ENCODE peak calls at places on chromosomes 11 and 22, in seven cellular contexts. J, A, B, G, N, I and H are unnamed samples.

GRCh38 chr22:46394622-46395021 is 59.1 kb downstream of the TRMU start:
- DNase-seq in J (no peak), A (no peak), B (no peak), G (no peak), N (no peak), I (no peak), H (no peak)

GRCh38 chr11:64267207-64267945 is 16.0 kb downstream of the PLCB3 start:
- DNase-seq in J (no peak), A (no peak), B (no peak), G (no peak), N (no peak), I (no peak), H (no peak)

GRCh38 chr11:3866206-3866605 is 10.7 kb downstream of the STIM1 start:
- DNase-seq in J (no peak), A (no peak), B (no peak), G (no peak), N (no peak), I (no peak), H (no peak)

GRCh38 chr11:4482445-4482844 is at the start of gene OR52K1:
- DNase-seq in J (no peak), A (no peak), B (no peak), G (no peak), N (no peak), I (no peak), H (no peak)

GRCh38 chr22:30979932-30980331 is 10.9 kb downstream of the TUG1 start:
- DNase-seq in J (no peak), A (no peak), B (no peak), G (no peak), N (no peak), I (peak), H (no peak)

GRCh38 chr11:131644204-131644603 is 273.8 kb downstream of the NTM start:
- DNase-seq in J (no peak), A (no peak), B (no peak), G (no peak), N (no peak), I (peak), H (no peak)

GRCh38 chr11:67632175-67632981 is 2.6 kb upstream of the NUDT8 start:
- DNase-seq in J (no peak), A (no peak), B (no peak), G (no peak), N (peak), I (peak), H (no peak)

GRCh38 chr22:25896098-25896497 is 154.1 kb downstream of the MYO18B start:
- DNase-seq in J (no peak), A (no peak), B (no peak), G (no peak), N (no peak), I (no peak), H (no peak)

GRCh38 chr11:132844956-132845355 is 687.3 kb downstream of the OPCML start:
- DNase-seq in J (no peak), A (peak), B (no peak), G (no peak), N (no peak), I (no peak), H (peak)

GRCh38 chr11:1834132-1834610 is 619 bp upstream of the SYT8 start:
- DNase-seq in J (no peak), A (no peak), B (no peak), G (no peak), N (peak), I (no peak), H (no peak)

GRCh38 chr11:66510271-66510989 is at the start of gene BBS1:
- DNase-seq in J (peak), A (peak), B (peak), G (peak), N (peak), I (peak), H (peak)

GRCh38 chr22:48677621-48678020 is 1150.1 kb downstream of the BRD1 start:
- DNase-seq in J (no peak), A (no peak), B (no peak), G (no peak), N (no peak), I (no peak), H (no peak)

GRCh38 chr11:128496684-128497056 is 90.7 kb downstream of the ETS1 start:
- DNase-seq in J (peak), A (no peak), B (no peak), G (peak), N (no peak), I (peak), H (no peak)

GRCh38 chr22:42473484-42474193 is 41.4 kb upstream of the NFAM1 start:
- DNase-seq in J (peak), A (peak), B (no peak), G (no peak), N (no peak), I (no peak), H (peak)

GRCh38 chr22:44542561-44543222 is 44.7 kb upstream of the RTL6 start:
- DNase-seq in J (no peak), A (no peak), B (no peak), G (peak), N (no peak), I (peak), H (no peak)

GRCh38 chr22:49972163-49973017 is 11.8 kb downstream of the PIM3 start:
- DNase-seq in J (no peak), A (no peak), B (peak), G (peak), N (no peak), I (peak), H (no peak)

GRCh38 chr11:127003260-127003981 is 2.9 kb upstream of the KIRREL3 start:
- DNase-seq in J (peak), A (no peak), B (no peak), G (no peak), N (no peak), I (peak), H (no peak)

GRCh38 chr11:122578168-122578825 is 77.2 kb upstream of the UBASH3B start:
- DNase-seq in J (no peak), A (no peak), B (no peak), G (no peak), N (no peak), I (no peak), H (no peak)

GRCh38 chr22:43090130-43090789 is 1.1 kb upstream of the TTLL1 start:
- DNase-seq in J (peak), A (no peak), B (peak), G (no peak), N (peak), I (no peak), H (peak)

GRCh38 chr11:12189543-12190235 is 79.3 kb downstream of the MICAL2 start:
- DNase-seq in J (no peak), A (no peak), B (no peak), G (peak), N (no peak), I (no peak), H (no peak)

GRCh38 chr22:48979482-48979881 is 848.2 kb downstream of the BRD1 start:
- DNase-seq in J (peak), A (no peak), B (no peak), G (peak), N (no peak), I (peak), H (no peak)

GRCh38 chr11:118290923-118291322 is 13.6 kb upstream of the CD3E start:
- DNase-seq in J (peak), A (no peak), B (no peak), G (no peak), N (peak), I (peak), H (no peak)

GRCh38 chr22:38874529-38875222 is 2.7 kb upstream of the CBX6 start:
- DNase-seq in J (no peak), A (no peak), B (no peak), G (peak), N (no peak), I (no peak), H (no peak)

GRCh38 chr11:86678296-86678695 is 5.9 kb upstream of the ME3 start:
- DNase-seq in J (no peak), A (no peak), B (no peak), G (no peak), N (no peak), I (no peak), H (no peak)

GRCh38 chr22:23014250-23014649 is 56.1 kb upstream of the GNAZ start:
- DNase-seq in J (no peak), A (no peak), B (no peak), G (no peak), N (no peak), I (no peak), H (no peak)
- H3K4me3 ChIP-seq in J (no peak), A (no peak), B (no peak), G (no peak), N (no peak), I (no peak), H (no peak)

GRCh38 chr11:27497911-27498310 is 8.7 kb downstream of the LIN7C start:
- DNase-seq in J (no peak), A (no peak), B (no peak), G (no peak), N (no peak), I (no peak), H (no peak)

GRCh38 chr11:27495710-27496300 is 10.8 kb downstream of the LIN7C start:
- DNase-seq in J (no peak), A (no peak), B (no peak), G (no peak), N (no peak), I (no peak), H (no peak)

GRCh38 chr11:27496461-27496860 is 10.1 kb downstream of the LIN7C start:
- DNase-seq in J (no peak), A (no peak), B (no peak), G (no peak), N (no peak), I (no peak), H (no peak)

GRCh38 chr11:27501102-27501501 is 5.5 kb downstream of the LIN7C start:
- DNase-seq in J (no peak), A (no peak), B (no peak), G (no peak), N (no peak), I (no peak), H (no peak)

GRCh38 chr11:27497284-27497866 is 9.2 kb downstream of the LIN7C start:
- DNase-seq in J (no peak), A (no peak), B (no peak), G (no peak), N (no peak), I (no peak), H (no peak)
- TF ChIP-seq CTCF in J (peak), A (peak), B (peak), G (peak), N (peak), I (peak), H (peak)

DNA sequence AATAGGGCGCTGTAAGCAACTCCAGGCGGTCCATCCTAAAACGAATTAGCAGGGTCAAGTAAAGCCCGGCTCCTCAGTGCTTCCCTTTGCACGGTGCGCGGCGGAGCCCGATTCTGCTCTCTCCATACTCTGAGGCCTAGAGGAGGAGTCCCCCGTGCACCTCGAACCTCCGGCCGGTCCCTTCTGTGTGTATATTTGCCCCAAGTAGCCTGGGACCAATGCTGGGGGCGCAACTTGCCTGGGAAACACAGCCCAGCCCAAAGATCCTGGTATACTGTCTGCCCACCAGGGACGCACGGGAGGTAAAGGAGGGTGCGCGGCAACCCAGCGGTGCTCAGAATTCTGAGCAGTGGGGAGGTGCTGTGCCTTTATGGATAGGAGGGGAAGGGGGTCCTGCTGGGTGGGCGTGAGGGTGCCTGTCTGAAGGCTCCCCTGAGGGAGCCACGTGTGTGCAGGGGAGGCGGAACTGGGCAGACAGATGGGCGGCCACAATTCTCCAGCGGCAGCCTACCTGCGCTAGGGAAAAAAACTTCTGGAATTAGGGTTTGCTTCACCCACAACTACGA is 4.8 kb upstream of the TBX1 start:
- DNase-seq in J (no peak), A (no peak), B (no peak), G (no peak), N (no peak), I (peak), H (no peak)
- H3K4me3 ChIP-seq in J (no peak), A (no peak), B (no peak), G (no peak), N (no peak), I (no peak), H (no peak)

GRCh38 chr11:72821920-72822799 is 7.9 kb downstream of the ATG16L2 start:
- DNase-seq in J (peak), A (peak), B (peak), G (peak), N (peak), I (peak), H (peak)
- TF ChIP-seq CTCF in J (no peak), A (peak), B (peak), G (peak), N (no peak), I (peak), H (peak)

GRCh38 chr11:57680552-57680874 is 12.6 kb downstream of the ZDHHC5 start:
- DNase-seq in J (no peak), A (no peak), B (no peak), G (no peak), N (no peak), I (no peak), H (no peak)
- H3K4me3 ChIP-seq in J (no peak), A (no peak), B (no peak), G (no peak), N (no peak), I (peak), H (no peak)

GRCh38 chr11:76628408-76628947 is 42.1 kb downstream of the LRRC32 start:
- DNase-seq in J (no peak), A (no peak), B (no peak), G (no peak), N (no peak), I (peak), H (no peak)

GRCh38 chr11:76631566-76632308 is 38.8 kb downstream of the LRRC32 start:
- DNase-seq in J (no peak), A (no peak), B (no peak), G (no peak), N (no peak), I (no peak), H (no peak)

GRCh38 chr11:76630600-76630999 is 39.9 kb downstream of the LRRC32 start:
- DNase-seq in J (no peak), A (no peak), B (no peak), G (no peak), N (no peak), I (no peak), H (no peak)

GRCh38 chr11:76629133-76629852 is 41.3 kb downstream of the LRRC32 start:
- DNase-seq in J (no peak), A (no peak), B (no peak), G (peak), N (peak), I (no peak), H (no peak)

DNA sequence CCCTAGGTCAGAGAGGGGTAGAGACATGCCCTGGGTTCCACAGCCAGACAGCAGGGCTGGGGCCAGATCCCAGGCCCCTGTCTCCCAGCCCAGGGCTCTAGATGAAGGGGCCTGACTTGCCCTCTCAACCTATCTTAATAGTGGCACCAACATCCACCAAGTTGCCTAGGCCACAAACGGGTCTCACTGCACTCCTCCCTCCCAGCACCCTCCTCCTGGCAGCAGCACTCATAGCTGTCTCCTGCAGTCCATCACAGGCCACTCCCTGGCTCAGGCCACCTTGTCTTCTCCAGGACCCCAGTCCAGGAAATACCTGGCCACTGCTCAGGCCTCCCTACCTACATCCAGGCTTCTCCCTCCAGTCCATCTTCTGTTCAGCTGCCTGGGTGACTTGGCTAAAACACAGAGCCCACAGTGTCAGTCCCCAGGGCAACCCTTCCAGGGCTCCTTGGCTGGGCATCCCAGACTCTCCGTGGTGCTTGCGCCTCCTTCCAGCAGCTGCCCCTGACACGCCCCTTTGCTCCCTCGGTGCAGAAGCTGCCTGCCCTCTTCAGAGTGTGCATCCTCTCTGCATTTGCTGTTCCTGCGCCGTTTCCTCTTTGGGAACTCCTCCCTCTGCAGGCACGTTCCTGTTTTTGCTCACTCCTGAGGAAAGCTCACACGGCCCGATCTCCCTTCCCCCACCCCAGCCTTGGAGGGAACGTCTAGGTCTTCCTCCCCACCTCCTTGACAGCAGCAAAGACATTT is 40.5 kb downstream of the LRRC32 start:
- DNase-seq in J (no peak), A (no peak), B (no peak), G (peak), N (peak), I (no peak), H (no peak)
- TF ChIP-seq CTCF in J (no peak), A (peak), B (no peak), G (peak), N (no peak), I (no peak), H (no peak)